ENCODE peak calls at places on chromosomes 7 and 10, in eight cellular contexts. U is CD8-positive, alpha-beta memory T cell; L is heart left ventricle; Z is Caco-2; E is neural progenitor cell; O is spleen; B is psoas muscle; M is lung. Q is an unnamed sample. For H3K4me1 and H3K9me3, the result is how much of the 10 kb centered on the place peaks cover.

GRCh38 chr10:77244746-77245145 is 392.9 kb downstream of the KCNMA1 start:
- DNase-seq in U (no peak), L (no peak), Z (no peak), E (no peak), O (no peak), B (no peak), M (no peak), Q (no peak)

GRCh38 chr7:45911311-45911710 is 9.8 kb downstream of the IGFBP3 start:
- DNase-seq in U (no peak), L (no peak), Z (no peak), E (no peak), O (no peak), B (no peak), M (no peak), Q (no peak)

GRCh38 chr7:96241834-96242233 is 80.1 kb downstream of the SLC25A13 start:
- DNase-seq in U (no peak), L (no peak), Z (no peak), E (no peak), O (no peak), B (no peak), M (no peak), Q (no peak)

GRCh38 chr10:11359849-11360248 is 251.6 kb downstream of the USP6NL start:
- DNase-seq in U (no peak), L (no peak), Z (no peak), E (no peak), O (no peak), B (no peak), M (no peak), Q (no peak)

GRCh38 chr7:4633012-4633411 is 49.1 kb upstream of the FOXK1 start:
- DNase-seq in U (no peak), L (no peak), Z (no peak), E (no peak), O (no peak), B (no peak), M (no peak), Q (no peak)

GRCh38 chr10:17349717-17350116 is 104.7 kb downstream of the ST8SIA6 start:
- DNase-seq in U (no peak), L (no peak), Z (peak), E (no peak), O (no peak), B (no peak), M (no peak), Q (no peak)

GRCh38 chr7:47241112-47242065 is 340.5 kb downstream of the TNS3 start:
- DNase-seq in U (no peak), L (no peak), Z (no peak), E (no peak), O (no peak), B (no peak), M (no peak), Q (no peak)

GRCh38 chr7:111708072-111708471 is 145.8 kb upstream of the IMMP2L start:
- DNase-seq in U (no peak), L (no peak), Z (no peak), E (no peak), O (no peak), B (no peak), M (no peak), Q (no peak)

GRCh38 chr7:137096607-137097006 is 228.2 kb downstream of the CHRM2 start:
- DNase-seq in U (no peak), L (no peak), Z (no peak), E (no peak), O (no peak), B (no peak), M (no peak), Q (no peak)

GRCh38 chr7:157692156-157693011 is 355.6 kb downstream of the DNAJB6 start:
- DNase-seq in U (no peak), L (no peak), Z (no peak), E (peak), O (peak), B (no peak), M (no peak), Q (no peak)

GRCh38 chr7:24965831-24966708 is 13.9 kb downstream of the OSBPL3 start:
- DNase-seq in U (no peak), L (no peak), Z (peak), E (peak), O (no peak), B (no peak), M (peak), Q (no peak)

GRCh38 chr7:100745184-100745583 is 11.8 kb downstream of the ZAN start:
- DNase-seq in U (no peak), L (peak), Z (no peak), E (no peak), O (peak), B (peak), M (no peak), Q (no peak)

GRCh38 chr7:148626828-148627227 is 36.3 kb downstream of the C7orf33 start:
- DNase-seq in U (no peak), L (no peak), Z (no peak), E (no peak), O (no peak), B (no peak), M (no peak), Q (no peak)

GRCh38 chr7:102203218-102203617 is 83.5 kb upstream of the SH2B2 start:
- DNase-seq in U (no peak), L (no peak), Z (no peak), E (no peak), O (no peak), B (no peak), M (no peak), Q (no peak)

GRCh38 chr7:141664450-141664849 is 37.5 kb downstream of the DENND11 start:
- DNase-seq in U (no peak), L (no peak), Z (no peak), E (no peak), O (no peak), B (no peak), M (no peak), Q (no peak)

GRCh38 chr7:128155100-128155763 is 85.8 kb upstream of the LEP start:
- DNase-seq in U (no peak), L (no peak), Z (no peak), E (peak), O (peak), B (no peak), M (no peak), Q (no peak)

GRCh38 chr7:97021443-97022261 is 3.0 kb downstream of the DLX5 start:
- DNase-seq in U (no peak), L (no peak), Z (no peak), E (no peak), O (peak), B (no peak), M (no peak), Q (no peak)

GRCh38 chr10:101158101-101159058 is 27.3 kb downstream of the TLX1 start:
- DNase-seq in U (no peak), L (no peak), Z (peak), E (no peak), O (no peak), B (no peak), M (no peak), Q (no peak)

GRCh38 chr10:8568401-8568800 is 513.9 kb downstream of the GATA3 start:
- DNase-seq in U (no peak), L (no peak), Z (no peak), E (no peak), O (no peak), B (no peak), M (no peak), Q (no peak)

GRCh38 chr7:128408709-128409434 is 910 bp downstream of the IMPDH1 start:
- DNase-seq in U (no peak), L (no peak), Z (no peak), E (peak), O (no peak), B (no peak), M (peak), Q (no peak)

GRCh38 chr7:96388166-96388565 is 66.3 kb upstream of the SLC25A13 start:
- DNase-seq in U (no peak), L (no peak), Z (no peak), E (no peak), O (no peak), B (no peak), M (no peak), Q (no peak)

GRCh38 chr7:129188372-129188891 is at the start of gene SMO:
- DNase-seq in U (no peak), L (peak), Z (peak), E (peak), O (peak), B (peak), M (no peak), Q (no peak)

GRCh38 chr10:53253221-53253620 is 480.6 kb upstream of the MBL2 start:
- DNase-seq in U (no peak), L (no peak), Z (no peak), E (no peak), O (no peak), B (no peak), M (no peak), Q (no peak)

GRCh38 chr7:100968031-100968430 is 1.3 kb upstream of the MUC12 start:
- DNase-seq in U (no peak), L (no peak), Z (no peak), E (no peak), O (no peak), B (no peak), M (no peak), Q (no peak)

GRCh38 chr7:129804301-129805085 is 148.3 kb downstream of the UBE2H start:
- DNase-seq in U (no peak), L (no peak), Z (no peak), E (no peak), O (peak), B (no peak), M (no peak), Q (no peak)

GRCh38 chr7:11811709-11812108 is 20.3 kb downstream of the THSD7A start:
- DNase-seq in U (no peak), L (no peak), Z (no peak), E (no peak), O (no peak), B (no peak), M (no peak), Q (no peak)

GRCh38 chr10:13526952-13527863 is 1.6 kb downstream of the BEND7 start:
- DNase-seq in U (no peak), L (no peak), Z (peak), E (peak), O (no peak), B (no peak), M (no peak), Q (no peak)

GRCh38 chr10:112389147-112389822 is 15.4 kb downstream of the ACSL5 start:
- DNase-seq in U (no peak), L (peak), Z (no peak), E (no peak), O (no peak), B (peak), M (peak), Q (no peak)

GRCh38 chr7:151017370-151017952 is 6.8 kb downstream of the ATG9B start:
- DNase-seq in U (no peak), L (no peak), Z (no peak), E (no peak), O (no peak), B (no peak), M (no peak), Q (no peak)

GRCh38 chr7:100547872-100548271 is 8.9 kb downstream of the AGFG2 start:
- DNase-seq in U (no peak), L (peak), Z (no peak), E (no peak), O (no peak), B (no peak), M (no peak), Q (no peak)

GRCh38 chr7:40584667-40585433 is 450.0 kb downstream of the SUGCT start:
- DNase-seq in U (no peak), L (no peak), Z (no peak), E (no peak), O (no peak), B (no peak), M (no peak), Q (no peak)

GRCh38 chr10:127150136-127150535 is 46.3 kb downstream of the INSYN2A start:
- DNase-seq in U (no peak), L (no peak), Z (no peak), E (no peak), O (no peak), B (no peak), M (no peak), Q (no peak)

GRCh38 chr7:158809596-158809995 is 19.7 kb downstream of the ESYT2 start:
- DNase-seq in U (no peak), L (no peak), Z (no peak), E (no peak), O (no peak), B (no peak), M (no peak), Q (no peak)

GRCh38 chr10:33047655-33048054 is 89.6 kb upstream of the ITGB1 start:
- DNase-seq in U (no peak), L (no peak), Z (no peak), E (no peak), O (no peak), B (no peak), M (no peak), Q (no peak)

GRCh38 chr10:99520040-99520803 is 12.5 kb upstream of the NKX2-3 start:
- DNase-seq in U (no peak), L (no peak), Z (peak), E (peak), O (no peak), B (no peak), M (no peak), Q (no peak)

GRCh38 chr7:121006731-121007315 is 18.3 kb downstream of the CPED1 start:
- DNase-seq in U (no peak), L (no peak), Z (no peak), E (peak), O (no peak), B (no peak), M (no peak), Q (no peak)

GRCh38 chr7:12571691-12572090 is 1.2 kb downstream of the SCIN start:
- DNase-seq in U (no peak), L (no peak), Z (no peak), E (no peak), O (no peak), B (no peak), M (no peak), Q (no peak)

GRCh38 chr10:5095687-5096086 is 1.5 kb downstream of the AKR1C3 start:
- DNase-seq in U (no peak), L (no peak), Z (no peak), E (no peak), O (no peak), B (no peak), M (no peak), Q (no peak)
- H3K4me3 ChIP-seq in U (no peak), L (peak), Z (peak), E (no peak), O (no peak), B (peak), M (no peak), Q (no peak)

GRCh38 chr10:74077416-74077815 is 73.2 kb downstream of the AP3M1 start:
- DNase-seq in U (no peak), L (no peak), Z (no peak), E (no peak), O (no peak), B (no peak), M (no peak), Q (no peak)
- H3K4me1 ChIP-seq in U (under half), L (under half), Z (under half), E (under half), O (under half), B (half or more), M (under half), Q (under half)

DNA sequence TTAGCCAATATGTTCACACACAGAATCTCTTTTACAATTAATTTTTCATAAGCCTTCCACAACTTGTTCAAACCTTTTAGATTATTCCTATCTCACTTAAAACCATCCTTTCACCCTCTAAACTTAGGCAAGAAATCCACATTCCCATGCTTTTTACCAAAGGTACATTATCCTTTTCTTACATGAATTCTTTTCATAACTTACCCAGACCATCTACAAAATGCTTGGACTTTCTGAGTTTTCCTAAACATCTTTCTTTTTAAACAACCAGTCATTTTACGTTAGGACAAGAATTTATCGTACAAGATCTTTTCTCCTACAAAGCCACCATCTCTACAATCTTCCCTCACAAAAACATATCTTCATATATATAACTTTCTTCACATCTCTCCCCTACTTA is 18.8 kb upstream of the GARS1 start:
- DNase-seq in U (no peak), L (no peak), Z (no peak), E (no peak), O (no peak), B (no peak), M (no peak), Q (no peak)
- H3K9me3 ChIP-seq in U (under half), L (under half), Z (under half), E (under half), O (under half), B (under half), M (under half), Q (under half)

GRCh38 chr7:155804431-155804831 is 7.8 kb downstream of the SHH start:
- DNase-seq in U (no peak), L (no peak), Z (no peak), E (peak), O (peak), B (no peak), M (peak), Q (no peak)
- H3K4me3 ChIP-seq in U (no peak), L (peak), Z (no peak), E (peak), O (peak), B (peak), M (no peak), Q (no peak)

GRCh38 chr10:79095316-79095715 is 26.6 kb downstream of the ZMIZ1 start:
- DNase-seq in U (no peak), L (no peak), Z (no peak), E (no peak), O (no peak), B (no peak), M (no peak), Q (no peak)
- H3K4me1 ChIP-seq in U (under half), L (half or more), Z (under half), E (under half), O (under half), B (half or more), M (under half), Q (under half)

DNA sequence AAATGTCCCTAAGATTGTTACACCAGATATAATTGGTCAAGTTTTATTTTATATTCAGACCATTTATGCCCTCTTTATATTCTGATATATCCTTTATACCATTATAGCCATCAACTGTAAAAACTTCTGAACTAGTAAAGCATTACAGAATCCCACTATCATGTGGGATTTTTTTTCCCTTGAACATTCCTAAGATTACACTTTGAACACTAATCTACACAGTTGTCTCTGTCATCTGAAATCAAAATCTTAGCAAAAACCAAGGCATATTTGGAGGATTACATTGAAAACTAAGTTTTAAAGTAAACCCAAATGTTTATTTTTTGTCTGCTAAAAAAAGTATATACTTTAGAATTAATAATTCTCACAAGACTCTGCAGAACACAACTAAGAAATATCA is 116.2 kb upstream of the GPR22 start:
- DNase-seq in U (no peak), L (no peak), Z (no peak), E (no peak), O (no peak), B (no peak), M (no peak), Q (no peak)
- H3K9me3 ChIP-seq in U (under half), L (under half), Z (under half), E (under half), O (under half), B (under half), M (under half), Q (under half)

DNA sequence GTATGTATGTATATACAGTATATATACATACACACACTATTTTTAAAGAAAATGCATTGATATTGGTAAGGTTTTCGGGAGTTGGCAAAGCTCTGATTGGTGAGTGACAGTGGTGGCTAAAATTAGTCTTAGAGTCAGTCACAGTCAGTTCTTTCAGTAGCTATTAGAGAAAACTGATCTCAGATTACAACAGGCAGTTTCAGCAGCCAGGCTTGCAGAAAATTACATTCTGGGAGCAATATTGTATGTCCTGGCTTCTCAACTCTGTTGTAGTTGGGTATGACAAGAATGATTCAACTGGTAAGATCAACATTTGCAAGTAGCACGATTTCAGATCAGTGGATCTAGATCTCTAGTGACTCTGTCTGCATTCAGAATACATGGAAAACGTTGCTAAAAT is 897.9 kb upstream of the AUTS2 start:
- DNase-seq in U (no peak), L (no peak), Z (no peak), E (no peak), O (no peak), B (no peak), M (no peak), Q (no peak)
- H3K4me3 ChIP-seq in U (no peak), L (no peak), Z (no peak), E (no peak), O (no peak), B (no peak), M (no peak), Q (no peak)

GRCh38 chr7:42337225-42337905 is 100.4 kb upstream of the GLI3 start:
- DNase-seq in U (no peak), L (no peak), Z (no peak), E (no peak), O (no peak), B (no peak), M (no peak), Q (no peak)
- H3K4me1 ChIP-seq in U (under half), L (under half), Z (under half), E (under half), O (under half), B (under half), M (under half), Q (under half)